ENCODE peak calls at places on chromosomes 5 and 9, in four cellular contexts. Q is anterior cingulate cortex; L is NCI-H1092 treated with DMSO at 0.1 percent for 48 hours; B is stimulated activated CD4-positive, alpha-beta T cell treated with anti-CD3 and anti-CD28 coated beads, Interleukin-4, amount 100 ng/mL, for 24 hours. D is an unnamed sample.

GRCh38 chr5:178090856-178091255 is 22.5 kb upstream of the N4BP3 start:
- DNase-seq in Q (no peak), L (no peak), B (no peak), D (no peak)

GRCh38 chr9:13529321-13530104 is 250.0 kb upstream of the MPDZ start:
- DNase-seq in Q (no peak), L (no peak), B (no peak), D (no peak)

GRCh38 chr5:76175051-76175666 is 92.0 kb downstream of the SV2C start:
- DNase-seq in Q (no peak), L (peak), B (peak), D (no peak)

GRCh38 chr5:145244251-145244650 is 590.9 kb downstream of the PRELID2 start:
- DNase-seq in Q (no peak), L (no peak), B (no peak), D (no peak)

GRCh38 chr9:79651251-79651795 is 79.6 kb downstream of the TLE4 start:
- DNase-seq in Q (no peak), L (peak), B (no peak), D (no peak)

GRCh38 chr5:65199988-65200668 is 281.6 kb downstream of the ADAMTS6 start:
- DNase-seq in Q (no peak), L (no peak), B (no peak), D (no peak)

GRCh38 chr9:114350636-114351396 is 21.1 kb downstream of the ORM2 start:
- DNase-seq in Q (no peak), L (no peak), B (peak), D (no peak)

GRCh38 chr5:80659111-80659510 is 4.3 kb upstream of the DHFR start:
- DNase-seq in Q (no peak), L (no peak), B (no peak), D (no peak)

GRCh38 chr5:82358454-82358853 is 80.3 kb upstream of the RPS23 start:
- DNase-seq in Q (no peak), L (no peak), B (no peak), D (no peak)

GRCh38 chr9:127715443-127716337 is at the start of the genes PTRH1 and TTC16:
- DNase-seq in Q (peak), L (peak), B (peak), D (peak)